ENCODE peak calls at places on chromosomes 2 and 18, in eight cellular contexts. M is G401; O is activated naive CD4-positive, alpha-beta T cell treated with Interleukin-2 at 50 U/mL for 16 hours; J is C1 segment of cervical spinal cord; Q is naive B cell; C is germinal center; X is left cardiac atrium; S is iPS DF 19.7. L is an unnamed sample.

GRCh38 chr2:85907671-85908157 is 18.9 kb upstream of the ST3GAL5 start:
- DNase-seq in M (no peak), O (no peak), J (no peak), Q (no peak), C (no peak), X (no peak), S (no peak), L (no peak)

GRCh38 chr2:148273158-148273691 is 252.3 kb downstream of the MBD5 start:
- DNase-seq in M (no peak), O (no peak), J (no peak), Q (no peak), C (no peak), X (no peak), S (no peak), L (no peak)

GRCh38 chr2:25187729-25188350 is 19.5 kb upstream of the POMC start:
- DNase-seq in M (no peak), O (no peak), J (no peak), Q (no peak), C (no peak), X (no peak), S (no peak), L (no peak)

GRCh38 chr2:217947341-217948316 is 55.2 kb downstream of the TNS1 start:
- DNase-seq in M (no peak), O (no peak), J (no peak), Q (no peak), C (no peak), X (no peak), S (peak; percentile 61), L (no peak)

GRCh38 chr2:148020036-148020357 is 540 bp downstream of the ORC4 start:
- DNase-seq in M (no peak), O (no peak), J (no peak), Q (no peak), C (no peak), X (no peak), S (no peak), L (no peak)

GRCh38 chr18:6199777-6200176 is 214.9 kb downstream of the L3MBTL4 start:
- DNase-seq in M (no peak), O (no peak), J (no peak), Q (no peak), C (no peak), X (no peak), S (no peak), L (peak; percentile 50)

GRCh38 chr2:233252227-233252626 is 754 bp downstream of the ATG16L1 start:
- DNase-seq in M (peak; percentile 23), O (no peak), J (no peak), Q (no peak), C (no peak), X (no peak), S (no peak), L (no peak)

GRCh38 chr2:196217116-196217515 is 45.7 kb upstream of the STK17B start:
- DNase-seq in M (no peak), O (no peak), J (no peak), Q (no peak), C (no peak), X (no peak), S (no peak), L (no peak)

GRCh38 chr18:30280861-30281470 is 761.6 kb downstream of the DSC3 start:
- DNase-seq in M (peak; percentile 52), O (no peak), J (no peak), Q (no peak), C (no peak), X (no peak), S (peak; percentile 7), L (no peak)

GRCh38 chr2:226399006-226399405 is 400.6 kb downstream of the IRS1 start:
- DNase-seq in M (no peak), O (no peak), J (no peak), Q (no peak), C (no peak), X (no peak), S (no peak), L (no peak)

GRCh38 chr2:204840504-204840903 is 295.2 kb downstream of the PARD3B start:
- DNase-seq in M (no peak), O (no peak), J (no peak), Q (no peak), C (no peak), X (no peak), S (no peak), L (no peak)

GRCh38 chr18:3466051-3466450 is 16.1 kb downstream of the TGIF1 start:
- DNase-seq in M (no peak), O (no peak), J (no peak), Q (no peak), C (no peak), X (no peak), S (no peak), L (peak; percentile 26)

GRCh38 chr18:11237484-11237883 is 88.1 kb upstream of the PIEZO2 start:
- DNase-seq in M (no peak), O (no peak), J (no peak), Q (no peak), C (no peak), X (no peak), S (no peak), L (no peak)

GRCh38 chr2:64515075-64515474 is 9.1 kb upstream of the AFTPH start:
- DNase-seq in M (no peak), O (no peak), J (no peak), Q (no peak), C (no peak), X (no peak), S (no peak), L (no peak)

GRCh38 chr2:188519133-188519532 is 227.5 kb downstream of the GULP1 start:
- DNase-seq in M (no peak), O (no peak), J (no peak), Q (no peak), C (no peak), X (no peak), S (no peak), L (no peak)